ENCODE peak calls at places on chromosomes 7 and 10, in ten cellular contexts. One of them, this sample, is unnamed.

GRCh38 chr7:131355917-131356777 is 28.5 kb downstream of the MKLN1 start:
- DNase-seq in heart right ventricle: peak; percentile 32
- DNase-seq in tibial nerve: peak; percentile 28
- DNase-seq in A673: no peak
- DNase-seq in kidney: no peak
- DNase-seq in hepatocyte: peak; percentile 10
- DNase-seq in SK-N-SH: no peak
- DNase-seq in Caco-2: no peak
- DNase-seq in uterus: no peak
- DNase-seq in cardiac muscle cell: no peak
- DNase-seq in this sample: no peak

GRCh38 chr7:50792342-50793114 is 9.8 kb upstream of the GRB10 start:
- DNase-seq in hepatocyte: peak; percentile 68
- DNase-seq in heart right ventricle: peak; percentile 26
- DNase-seq in A673: no peak
- DNase-seq in uterus: peak; percentile 39
- DNase-seq in SK-N-SH: peak; percentile 58
- DNase-seq in cardiac muscle cell: peak; percentile 67
- DNase-seq in tibial nerve: peak; percentile 25
- DNase-seq in kidney: peak; percentile 78
- DNase-seq in Caco-2: peak; percentile 67
- DNase-seq in this sample: no peak

GRCh38 chr10:95604630-95605029 is 43.5 kb upstream of the SORBS1 start:
- DNase-seq in hepatocyte: no peak
- DNase-seq in heart right ventricle: no peak
- DNase-seq in uterus: no peak
- DNase-seq in kidney: no peak
- DNase-seq in tibial nerve: no peak
- DNase-seq in Caco-2: peak; percentile 15
- DNase-seq in cardiac muscle cell: peak; percentile 45
- DNase-seq in A673: no peak
- DNase-seq in SK-N-SH: no peak
- DNase-seq in this sample: no peak

GRCh38 chr10:92760609-92761008 is 70.9 kb downstream of the HHEX start:
- DNase-seq in A673: no peak
- DNase-seq in kidney: no peak
- DNase-seq in tibial nerve: no peak
- DNase-seq in SK-N-SH: no peak
- DNase-seq in Caco-2: no peak
- DNase-seq in hepatocyte: no peak
- DNase-seq in uterus: no peak
- DNase-seq in cardiac muscle cell: no peak
- DNase-seq in heart right ventricle: no peak
- DNase-seq in this sample: no peak

GRCh38 chr10:84659497-84660276 is 331.3 kb downstream of the CCSER2 start:
- DNase-seq in tibial nerve: no peak
- DNase-seq in Caco-2: no peak
- DNase-seq in SK-N-SH: no peak
- DNase-seq in cardiac muscle cell: no peak
- DNase-seq in uterus: no peak
- DNase-seq in hepatocyte: peak; percentile 48
- DNase-seq in kidney: no peak
- DNase-seq in A673: no peak
- DNase-seq in heart right ventricle: no peak
- DNase-seq in this sample: no peak

GRCh38 chr10:130300608-130301025 is 164.4 kb downstream of the GLRX3 start:
- DNase-seq in A673: peak; percentile 52
- DNase-seq in kidney: peak; percentile 90
- DNase-seq in heart right ventricle: no peak
- DNase-seq in SK-N-SH: no peak
- DNase-seq in Caco-2: no peak
- DNase-seq in cardiac muscle cell: no peak
- DNase-seq in tibial nerve: no peak
- DNase-seq in hepatocyte: no peak
- DNase-seq in uterus: no peak
- DNase-seq in this sample: no peak

GRCh38 chr10:86314616-86315520 is 51.7 kb downstream of the GRID1 start:
- DNase-seq in tibial nerve: no peak
- DNase-seq in heart right ventricle: no peak
- DNase-seq in kidney: no peak
- DNase-seq in SK-N-SH: no peak
- DNase-seq in hepatocyte: no peak
- DNase-seq in cardiac muscle cell: no peak
- DNase-seq in uterus: no peak
- DNase-seq in A673: no peak
- DNase-seq in Caco-2: no peak
- DNase-seq in this sample: no peak

GRCh38 chr10:5498791-5499492 is 428 bp downstream of the CALML5 start:
- DNase-seq in heart right ventricle: no peak
- DNase-seq in SK-N-SH: no peak
- DNase-seq in hepatocyte: no peak
- DNase-seq in kidney: peak; percentile 69
- DNase-seq in uterus: peak; percentile 12
- DNase-seq in tibial nerve: no peak
- DNase-seq in cardiac muscle cell: no peak
- DNase-seq in Caco-2: no peak
- DNase-seq in A673: no peak
- DNase-seq in this sample: no peak

GRCh38 chr10:92011560-92012214 is 88.1 kb downstream of the BTAF1 start:
- DNase-seq in hepatocyte: no peak
- DNase-seq in SK-N-SH: no peak
- DNase-seq in cardiac muscle cell: no peak
- DNase-seq in heart right ventricle: no peak
- DNase-seq in uterus: no peak
- DNase-seq in tibial nerve: no peak
- DNase-seq in kidney: no peak
- DNase-seq in Caco-2: no peak
- DNase-seq in A673: peak; percentile 21
- DNase-seq in this sample: no peak

GRCh38 chr7:20470726-20471125 is 140.0 kb downstream of the ITGB8 start:
- DNase-seq in Caco-2: no peak
- DNase-seq in tibial nerve: no peak
- DNase-seq in hepatocyte: no peak
- DNase-seq in A673: no peak
- DNase-seq in SK-N-SH: no peak
- DNase-seq in kidney: no peak
- DNase-seq in uterus: no peak
- DNase-seq in heart right ventricle: no peak
- DNase-seq in cardiac muscle cell: no peak
- DNase-seq in this sample: no peak

GRCh38 chr7:20737840-20738448 is 48.7 kb downstream of the SP8 start:
- DNase-seq in hepatocyte: peak; percentile 12
- DNase-seq in SK-N-SH: no peak
- DNase-seq in tibial nerve: no peak
- DNase-seq in uterus: no peak
- DNase-seq in A673: no peak
- DNase-seq in Caco-2: peak; percentile 63
- DNase-seq in cardiac muscle cell: no peak
- DNase-seq in heart right ventricle: no peak
- DNase-seq in kidney: no peak
- DNase-seq in this sample: peak; percentile 36

GRCh38 chr10:102660891-102661613 is 16.8 kb downstream of the TRIM8 start:
- DNase-seq in cardiac muscle cell: no peak
- DNase-seq in tibial nerve: no peak
- DNase-seq in heart right ventricle: peak; percentile 67
- DNase-seq in uterus: peak; percentile 57
- DNase-seq in kidney: no peak
- DNase-seq in hepatocyte: peak; percentile 65
- DNase-seq in A673: peak; percentile 23
- DNase-seq in SK-N-SH: peak; percentile 91
- DNase-seq in Caco-2: no peak
- DNase-seq in this sample: no peak

GRCh38 chr10:62457598-62457997 is 83.4 kb downstream of the ZNF365 start:
- DNase-seq in hepatocyte: no peak
- DNase-seq in uterus: no peak
- DNase-seq in SK-N-SH: no peak
- DNase-seq in tibial nerve: no peak
- DNase-seq in Caco-2: no peak
- DNase-seq in heart right ventricle: no peak
- DNase-seq in cardiac muscle cell: no peak
- DNase-seq in A673: no peak
- DNase-seq in kidney: no peak
- DNase-seq in this sample: no peak

DNA sequence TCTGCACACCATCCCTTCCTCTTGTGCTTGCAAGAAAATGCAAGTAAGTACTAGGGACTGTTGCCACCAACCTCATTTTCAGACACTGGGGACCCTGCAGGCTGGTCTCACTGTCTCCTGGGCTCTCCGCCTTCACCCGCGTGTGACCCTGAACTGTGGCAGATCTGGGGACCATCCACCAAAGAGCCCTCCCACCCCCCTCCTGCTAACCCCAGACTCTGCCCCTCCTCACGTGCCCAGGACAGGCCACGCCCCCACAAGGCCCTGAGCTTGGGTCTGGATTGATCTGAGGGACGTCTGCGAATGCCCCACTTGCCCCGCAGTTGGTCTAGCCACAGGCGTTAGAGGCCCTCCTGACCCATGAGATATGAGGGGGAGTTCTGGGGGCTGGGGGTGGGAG is 8.1 kb downstream of the CNPY1 start:
- DNase-seq in cardiac muscle cell: no peak
- DNase-seq in tibial nerve: no peak
- DNase-seq in heart right ventricle: no peak
- DNase-seq in uterus: no peak
- DNase-seq in Caco-2: no peak
- DNase-seq in A673: no peak
- DNase-seq in hepatocyte: no peak
- DNase-seq in kidney: peak; percentile 27
- DNase-seq in SK-N-SH: no peak
- DNase-seq in this sample: no peak
- H3K4me3 ChIP-seq in cardiac muscle cell: no peak overlapping the region
- H3K4me3 ChIP-seq in tibial nerve: no peak overlapping the region
- H3K4me3 ChIP-seq in heart right ventricle: no peak overlapping the region
- H3K4me3 ChIP-seq in uterus: no peak overlapping the region
- H3K4me3 ChIP-seq in Caco-2: no peak overlapping the region
- H3K4me3 ChIP-seq in A673: no peak overlapping the region
- H3K4me3 ChIP-seq in hepatocyte: no peak overlapping the region
- H3K4me3 ChIP-seq in kidney: no peak overlapping the region
- H3K4me3 ChIP-seq in SK-N-SH: no peak overlapping the region
- H3K4me3 ChIP-seq in this sample: no peak overlapping the region

DNA sequence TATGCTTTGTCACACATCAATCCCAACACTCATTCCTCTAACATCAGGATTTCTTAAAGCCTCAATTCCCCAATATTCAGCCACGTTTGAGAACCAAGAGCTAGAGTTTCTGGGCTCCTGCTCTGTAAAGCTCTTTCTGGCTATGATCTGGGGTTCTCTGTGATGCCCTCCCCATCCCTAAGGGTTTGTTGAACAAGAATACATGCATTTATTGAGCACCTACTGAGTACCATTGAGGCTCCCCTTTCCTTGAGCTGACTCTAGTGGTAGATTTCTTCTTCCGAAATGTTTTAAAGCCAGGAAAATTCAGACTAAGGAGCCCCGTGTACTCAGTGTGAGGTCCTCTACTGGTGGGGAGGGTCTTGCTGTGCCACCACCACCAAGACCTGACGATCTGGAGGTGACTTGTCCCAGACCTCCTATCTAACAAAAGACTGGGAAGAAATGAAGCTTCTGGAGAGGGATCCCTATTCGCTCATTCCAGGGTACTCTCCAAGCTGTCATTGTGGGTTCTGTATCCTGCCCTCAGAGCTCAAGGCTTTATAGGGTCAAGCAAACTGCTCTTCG is 23.1 kb upstream of the SRGN start:
- DNase-seq in SK-N-SH: no peak
- DNase-seq in uterus: no peak
- DNase-seq in hepatocyte: no peak
- DNase-seq in kidney: no peak
- DNase-seq in heart right ventricle: no peak
- DNase-seq in cardiac muscle cell: no peak
- DNase-seq in tibial nerve: no peak
- DNase-seq in Caco-2: no peak
- DNase-seq in A673: no peak
- DNase-seq in this sample: no peak
- TF ChIP-seq CTCF in SK-N-SH: no peak
- TF ChIP-seq CTCF in uterus: no peak
- TF ChIP-seq CTCF in hepatocyte: no peak
- TF ChIP-seq CTCF in kidney: no peak
- TF ChIP-seq CTCF in heart right ventricle: no peak
- TF ChIP-seq CTCF in cardiac muscle cell: peak; percentile 35
- TF ChIP-seq CTCF in tibial nerve: no peak
- TF ChIP-seq CTCF in Caco-2: peak; percentile 29
- TF ChIP-seq CTCF in A673: no peak
- TF ChIP-seq CTCF in this sample: no peak

GRCh38 chr10:687583-688286 is 1.7 kb downstream of the DIP2C start:
- DNase-seq in heart right ventricle: no peak
- DNase-seq in uterus: no peak
- DNase-seq in SK-N-SH: no peak
- DNase-seq in Caco-2: no peak
- DNase-seq in tibial nerve: no peak
- DNase-seq in hepatocyte: no peak
- DNase-seq in A673: no peak
- DNase-seq in kidney: peak; percentile 68
- DNase-seq in cardiac muscle cell: no peak
- DNase-seq in this sample: no peak
- H3K4me3 ChIP-seq in heart right ventricle: peak overlapping the region; percentile 92
- H3K4me3 ChIP-seq in uterus: peak overlapping the region; percentile 82
- H3K4me3 ChIP-seq in SK-N-SH: peak overlapping the region; percentile 91
- H3K4me3 ChIP-seq in Caco-2: peak overlapping the region; percentile 58
- H3K4me3 ChIP-seq in tibial nerve: peak overlapping the region; percentile 92
- H3K4me3 ChIP-seq in hepatocyte: peak overlapping the region; percentile 89
- H3K4me3 ChIP-seq in A673: peak overlapping the region; percentile 75
- H3K4me3 ChIP-seq in kidney: peak overlapping the region; percentile 78
- H3K4me3 ChIP-seq in cardiac muscle cell: no peak overlapping the region
- H3K4me3 ChIP-seq in this sample: peak overlapping the region; percentile 73

GRCh38 chr10:14904316-14904732 is 25.7 kb downstream of the SUV39H2 start:
- DNase-seq in SK-N-SH: peak; percentile 43
- DNase-seq in heart right ventricle: no peak
- DNase-seq in cardiac muscle cell: peak; percentile 30
- DNase-seq in kidney: no peak
- DNase-seq in tibial nerve: peak; percentile 23
- DNase-seq in A673: peak; percentile 49
- DNase-seq in Caco-2: peak; percentile 65
- DNase-seq in hepatocyte: peak; percentile 41
- DNase-seq in uterus: no peak
- DNase-seq in this sample: no peak
- TF ChIP-seq CTCF in SK-N-SH: peak; percentile 65
- TF ChIP-seq CTCF in heart right ventricle: peak; percentile 19
- TF ChIP-seq CTCF in cardiac muscle cell: peak; percentile 59
- TF ChIP-seq CTCF in kidney: peak; percentile 40
- TF ChIP-seq CTCF in tibial nerve: peak; percentile 17
- TF ChIP-seq CTCF in A673: peak; percentile 62
- TF ChIP-seq CTCF in Caco-2: peak; percentile 73
- TF ChIP-seq CTCF in hepatocyte: peak; percentile 43
- TF ChIP-seq CTCF in uterus: peak; percentile 37
- TF ChIP-seq CTCF in this sample: peak; percentile 56

DNA sequence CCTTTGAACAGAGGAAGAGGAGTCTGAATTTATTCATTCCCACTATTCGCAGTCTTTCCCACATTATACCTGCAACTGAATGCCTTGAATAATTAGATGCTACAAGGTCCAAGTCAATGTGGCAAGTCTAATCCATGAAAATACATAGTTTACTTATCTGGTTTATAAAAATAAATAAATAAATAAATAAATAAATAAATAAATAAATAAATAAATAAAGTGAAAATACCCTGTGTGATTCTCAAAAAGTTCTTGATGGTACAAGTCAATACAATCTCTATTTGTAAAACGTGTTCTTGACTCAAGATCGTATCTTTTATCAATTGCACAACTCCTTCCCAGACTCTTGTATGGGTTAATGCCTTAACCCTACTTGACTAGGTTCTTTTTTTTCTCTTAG is 417.7 kb downstream of the ZWINT start:
- DNase-seq in A673: no peak
- DNase-seq in tibial nerve: no peak
- DNase-seq in kidney: no peak
- DNase-seq in hepatocyte: no peak
- DNase-seq in heart right ventricle: no peak
- DNase-seq in Caco-2: no peak
- DNase-seq in uterus: no peak
- DNase-seq in SK-N-SH: no peak
- DNase-seq in cardiac muscle cell: no peak
- DNase-seq in this sample: no peak
- H3K4me3 ChIP-seq in A673: no peak overlapping the region
- H3K4me3 ChIP-seq in tibial nerve: no peak overlapping the region
- H3K4me3 ChIP-seq in kidney: no peak overlapping the region
- H3K4me3 ChIP-seq in hepatocyte: no peak overlapping the region
- H3K4me3 ChIP-seq in heart right ventricle: no peak overlapping the region
- H3K4me3 ChIP-seq in Caco-2: no peak overlapping the region
- H3K4me3 ChIP-seq in uterus: no peak overlapping the region
- H3K4me3 ChIP-seq in SK-N-SH: no peak overlapping the region
- H3K4me3 ChIP-seq in cardiac muscle cell: no peak overlapping the region
- H3K4me3 ChIP-seq in this sample: no peak overlapping the region

This sample was measured in LNCaP clone FGC.